ENCODE peak calls at places on chromosomes 5 and 9, in seven cellular contexts. E is vagina, D is RWPE2, Y is small intestine, N is NT2/D1, C is heart left ventricle, V is A673. R is an unnamed sample.
A peak's percentile ranks its signal among the peaks of the same experiment; 100 is the strongest.

GRCh38 chr5:170296935-170297588 is 515 bp downstream of the LCP2 start:
- DNase-seq in E (no peak), D (no peak), Y (no peak), N (no peak), C (no peak), V (no peak), R (no peak)

GRCh38 chr5:111999286-111999685 is 242.3 kb upstream of the NREP start:
- DNase-seq in E (no peak), D (no peak), Y (no peak), N (no peak), C (no peak), V (no peak), R (no peak)

GRCh38 chr5:146048994-146049703 is 56.2 kb downstream of the PLAC8L1 start:
- DNase-seq in E (no peak), D (no peak), Y (peak; percentile 80), N (peak; percentile 63), C (peak; percentile 32), V (peak; percentile 91), R (peak; percentile 70)

GRCh38 chr9:133715866-133716563 is 22.1 kb downstream of the SARDH start:
- DNase-seq in E (no peak), D (peak; percentile 64), Y (no peak), N (no peak), C (peak; percentile 29), V (peak; percentile 74), R (no peak)

GRCh38 chr9:138100711-138101349 is 223.2 kb downstream of the CACNA1B start:
- DNase-seq in E (peak; percentile 42), D (peak; percentile 62), Y (no peak), N (no peak), C (no peak), V (peak; percentile 43), R (no peak)

GRCh38 chr5:37400501-37400900 is 21.4 kb downstream of the WDR70 start:
- DNase-seq in E (no peak), D (no peak), Y (no peak), N (no peak), C (no peak), V (no peak), R (no peak)

GRCh38 chr5:64807505-64807904 is 38.8 kb downstream of the CWC27 start:
- DNase-seq in E (no peak), D (no peak), Y (no peak), N (no peak), C (no peak), V (no peak), R (no peak)

GRCh38 chr5:172778223-172778814 is 7.3 kb upstream of the DUSP1 start:
- DNase-seq in E (peak; percentile 95), D (peak; percentile 94), Y (peak; percentile 94), N (no peak), C (no peak), V (no peak), R (no peak)

GRCh38 chr5:41371741-41372140 is 138.7 kb downstream of the PLCXD3 start:
- DNase-seq in E (no peak), D (no peak), Y (no peak), N (no peak), C (no peak), V (no peak), R (no peak)

GRCh38 chr5:115096034-115096769 is 73.5 kb downstream of the TRIM36 start:
- DNase-seq in E (no peak), D (no peak), Y (no peak), N (no peak), C (no peak), V (peak; percentile 15), R (no peak)

GRCh38 chr9:6667633-6668280 is 22.2 kb upstream of the GLDC start:
- DNase-seq in E (no peak), D (no peak), Y (peak; percentile 25), N (no peak), C (no peak), V (peak; percentile 49), R (peak; percentile 43)

GRCh38 chr5:180001136-180001535 is 70.4 kb downstream of the RNF130 start:
- DNase-seq in E (no peak), D (no peak), Y (no peak), N (no peak), C (no peak), V (no peak), R (no peak)

GRCh38 chr5:65871182-65871581 is 55.2 kb upstream of the ERBIN start:
- DNase-seq in E (no peak), D (no peak), Y (no peak), N (no peak), C (no peak), V (no peak), R (no peak)

GRCh38 chr9:89465726-89466308 is 32.1 kb downstream of the SEMA4D start:
- DNase-seq in E (no peak), D (no peak), Y (no peak), N (no peak), C (no peak), V (no peak), R (no peak)

GRCh38 chr5:93649234-93649900 is 66.3 kb downstream of the NR2F1 start:
- DNase-seq in E (no peak), D (no peak), Y (no peak), N (no peak), C (no peak), V (no peak), R (no peak)

GRCh38 chr5:113246371-113246870 is 188.4 kb downstream of the TSSK1B start:
- DNase-seq in E (no peak), D (no peak), Y (no peak), N (no peak), C (no peak), V (no peak), R (no peak)

GRCh38 chr9:9558907-9559306 is 1053.9 kb downstream of the PTPRD start:
- DNase-seq in E (peak; percentile 81), D (no peak), Y (no peak), N (no peak), C (no peak), V (no peak), R (no peak)

GRCh38 chr5:128777052-128777451 is 188.2 kb upstream of the SLC27A6 start:
- DNase-seq in E (no peak), D (no peak), Y (no peak), N (no peak), C (no peak), V (no peak), R (no peak)

GRCh38 chr5:110900829-110901228 is 162.0 kb downstream of the SLC25A46 start:
- DNase-seq in E (no peak), D (no peak), Y (no peak), N (no peak), C (no peak), V (no peak), R (no peak)

GRCh38 chr5:149410721-149411432 is 31.8 kb upstream of the IL17B start:
- DNase-seq in E (no peak), D (no peak), Y (peak; percentile 44), N (no peak), C (no peak), V (no peak), R (no peak)

GRCh38 chr9:116234091-116234490 is 80.5 kb downstream of the PAPPA start:
- DNase-seq in E (no peak), D (no peak), Y (no peak), N (peak; percentile 50), C (no peak), V (peak; percentile 95), R (no peak)

GRCh38 chr5:167304834-167305469 is 986.5 kb upstream of the WWC1 start:
- DNase-seq in E (no peak), D (no peak), Y (no peak), N (no peak), C (peak; percentile 17), V (no peak), R (peak; percentile 29)

GRCh38 chr5:56123531-56124243 is 109.4 kb downstream of the ANKRD55 start:
- DNase-seq in E (peak; percentile 92), D (peak; percentile 87), Y (peak; percentile 9), N (peak; percentile 47), C (peak; percentile 45), V (peak; percentile 70), R (peak; percentile 41)

GRCh38 chr9:1878817-1879216 is 136.3 kb upstream of the SMARCA2 start:
- DNase-seq in E (no peak), D (no peak), Y (no peak), N (no peak), C (no peak), V (no peak), R (no peak)

GRCh38 chr5:76542887-76543690 is 80.1 kb downstream of the F2RL2 start:
- DNase-seq in E (no peak), D (no peak), Y (peak; percentile 37), N (no peak), C (no peak), V (peak; percentile 55), R (no peak)
- H3K27me3 ChIP-seq in E (no peaks in the 10 kb centered on the region), D (no peaks in the 10 kb centered on the region), Y (no peaks in the 10 kb centered on the region), N (no peaks in the 10 kb centered on the region), C (no peaks in the 10 kb centered on the region), V (no peaks in the 10 kb centered on the region), R (no peaks in the 10 kb centered on the region)

GRCh38 chr5:134436523-134437339 is 25.1 kb upstream of the CDKN2AIPNL start:
- DNase-seq in E (no peak), D (peak; percentile 96), Y (peak; percentile 85), N (no peak), C (peak; percentile 61), V (no peak), R (no peak)

GRCh38 chr5:134438268-134438622 is 26.6 kb upstream of the CDKN2AIPNL start:
- DNase-seq in E (no peak), D (no peak), Y (no peak), N (no peak), C (no peak), V (no peak), R (no peak)

GRCh38 chr5:134438641-134439621 is 27.2 kb upstream of the CDKN2AIPNL start:
- DNase-seq in E (peak; percentile 98), D (peak; percentile 100), Y (peak; percentile 67), N (no peak), C (peak; percentile 75), V (peak; percentile 22), R (no peak)

GRCh38 chr5:134435525-134435924 is 23.8 kb upstream of the CDKN2AIPNL start:
- DNase-seq in E (no peak), D (peak; percentile 88), Y (peak; percentile 63), N (no peak), C (no peak), V (no peak), R (no peak)

GRCh38 chr5:134437340-134438267 is 25.9 kb upstream of the CDKN2AIPNL start:
- DNase-seq in E (no peak), D (no peak), Y (no peak), N (no peak), C (no peak), V (no peak), R (no peak)
- H3K4me3 ChIP-seq in E (no peak overlapping the region), D (no peak overlapping the region), Y (no peak overlapping the region), N (no peak overlapping the region), C (no peak overlapping the region), V (no peak overlapping the region), R (no peak overlapping the region)

GRCh38 chr9:68502279-68502678 is 38.4 kb downstream of the TMEM252 start:
- DNase-seq in E (no peak), D (no peak), Y (no peak), N (no peak), C (no peak), V (no peak), R (no peak)
- H3K4me1 ChIP-seq in E (peaks cover 16% of the 10 kb centered on the region), D (no peaks in the 10 kb centered on the region), Y (no peaks in the 10 kb centered on the region), N (no peaks in the 10 kb centered on the region), C (peaks cover 60% of the 10 kb centered on the region), V (no peaks in the 10 kb centered on the region), R (peaks cover 13% of the 10 kb centered on the region)

DNA sequence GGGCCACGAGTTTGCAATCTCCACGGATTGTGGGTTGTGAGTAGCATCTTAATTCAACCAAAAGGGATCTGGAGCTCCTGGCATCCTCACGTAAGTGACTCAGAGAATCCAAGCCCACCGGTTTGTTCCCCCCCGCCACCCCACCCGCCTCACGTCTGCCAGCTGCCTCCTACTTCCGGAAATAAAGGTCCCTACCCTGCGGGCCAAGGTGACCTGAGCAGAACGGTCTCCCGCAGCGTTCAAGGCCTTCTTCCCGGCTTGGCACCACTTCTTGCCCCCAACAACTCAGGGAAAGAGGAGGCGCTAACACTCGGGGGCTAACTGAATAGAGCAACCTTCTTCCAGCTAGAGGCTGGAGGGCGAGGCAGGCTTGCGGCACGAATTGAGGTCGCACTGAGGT is 8.8 kb upstream of the GPRIN1 start:
- DNase-seq in E (no peak), D (no peak), Y (no peak), N (no peak), C (no peak), V (no peak), R (no peak)
- H3K27me3 ChIP-seq in E (peaks cover 19% of the 10 kb centered on the region), D (peaks cover 20% of the 10 kb centered on the region), Y (peaks cover 3% of the 10 kb centered on the region), N (peaks cover 36% of the 10 kb centered on the region), C (peaks cover 53% of the 10 kb centered on the region), V (peaks cover 21% of the 10 kb centered on the region), R (peaks cover 5% of the 10 kb centered on the region)

R was measured in HAP-1.